ENCODE peak calls at places on chromosomes 5 and 9, in five cellular contexts. D is IMR-90, Z is H1, T is mesendoderm, W is neuronal stem cell. C is an unnamed sample.

GRCh38 chr5:14110196-14110595 is 32.9 kb upstream of the TRIO start:
- DNase-seq in T (no peak), W (no peak), Z (no peak), D (peak), C (no peak)

GRCh38 chr9:15264918-15265317 is 42.1 kb downstream of the TTC39B start:
- DNase-seq in Z (no peak), D (no peak), W (no peak), T (no peak), C (no peak)

GRCh38 chr9:127005770-127006314 is 91.3 kb downstream of the RALGPS1 start:
- DNase-seq in T (no peak), D (no peak), Z (no peak), W (no peak), C (no peak)

GRCh38 chr5:115583474-115583873 is 18.8 kb downstream of the TICAM2 start:
- DNase-seq in D (peak), Z (no peak), W (no peak), T (no peak), C (peak)

GRCh38 chr5:107919969-107920368 is 249.2 kb upstream of the EFNA5 start:
- DNase-seq in D (no peak), T (no peak), W (no peak), Z (no peak), C (no peak)

GRCh38 chr9:127344373-127344995 is 52.5 kb upstream of the SLC2A8 start:
- DNase-seq in D (peak), T (peak), Z (no peak), W (no peak), C (peak)

GRCh38 chr5:32501071-32501470 is 56.5 kb upstream of the ZFR start:
- DNase-seq in W (no peak), D (no peak), T (no peak), Z (no peak), C (no peak)

GRCh38 chr9:76180541-76180940 is 213.7 kb downstream of the RFK start:
- DNase-seq in T (peak), D (peak), Z (no peak), W (no peak), C (peak)

GRCh38 chr5:34538026-34538672 is 118.0 kb upstream of the RAI14 start:
- DNase-seq in T (peak), D (peak), Z (no peak), W (no peak), C (peak)

GRCh38 chr5:149765932-149766331 is 35.8 kb downstream of the PPARGC1B start:
- DNase-seq in Z (no peak), W (no peak), D (no peak), T (peak), C (no peak)

GRCh38 chr9:68706579-68707201 is 1.6 kb downstream of the PIP5K1B start:
- DNase-seq in W (no peak), Z (no peak), T (peak), D (no peak), C (no peak)

GRCh38 chr9:17398351-17398750 is 180.5 kb upstream of the SH3GL2 start:
- DNase-seq in W (no peak), Z (no peak), T (peak), D (peak), C (peak)

GRCh38 chr9:95459218-95459617 is 57.6 kb downstream of the PTCH1 start:
- DNase-seq in D (no peak), T (peak), Z (no peak), W (no peak), C (peak)

GRCh38 chr9:129036241-129036922 is at the start of gene MIGA2:
- DNase-seq in D (peak), Z (peak), T (peak), W (peak), C (peak)

GRCh38 chr9:129040113-129040643 is 3.8 kb downstream of the MIGA2 start:
- DNase-seq in W (no peak), D (no peak), Z (no peak), T (no peak), C (no peak)

GRCh38 chr9:129036923-129037766 is 719 bp downstream of the MIGA2 start:
- DNase-seq in Z (no peak), W (no peak), T (no peak), D (no peak), C (no peak)

GRCh38 chr9:129037767-129038098 is 1.3 kb downstream of the MIGA2 start:
- DNase-seq in T (no peak), W (no peak), Z (no peak), D (peak), C (peak)

DNA sequence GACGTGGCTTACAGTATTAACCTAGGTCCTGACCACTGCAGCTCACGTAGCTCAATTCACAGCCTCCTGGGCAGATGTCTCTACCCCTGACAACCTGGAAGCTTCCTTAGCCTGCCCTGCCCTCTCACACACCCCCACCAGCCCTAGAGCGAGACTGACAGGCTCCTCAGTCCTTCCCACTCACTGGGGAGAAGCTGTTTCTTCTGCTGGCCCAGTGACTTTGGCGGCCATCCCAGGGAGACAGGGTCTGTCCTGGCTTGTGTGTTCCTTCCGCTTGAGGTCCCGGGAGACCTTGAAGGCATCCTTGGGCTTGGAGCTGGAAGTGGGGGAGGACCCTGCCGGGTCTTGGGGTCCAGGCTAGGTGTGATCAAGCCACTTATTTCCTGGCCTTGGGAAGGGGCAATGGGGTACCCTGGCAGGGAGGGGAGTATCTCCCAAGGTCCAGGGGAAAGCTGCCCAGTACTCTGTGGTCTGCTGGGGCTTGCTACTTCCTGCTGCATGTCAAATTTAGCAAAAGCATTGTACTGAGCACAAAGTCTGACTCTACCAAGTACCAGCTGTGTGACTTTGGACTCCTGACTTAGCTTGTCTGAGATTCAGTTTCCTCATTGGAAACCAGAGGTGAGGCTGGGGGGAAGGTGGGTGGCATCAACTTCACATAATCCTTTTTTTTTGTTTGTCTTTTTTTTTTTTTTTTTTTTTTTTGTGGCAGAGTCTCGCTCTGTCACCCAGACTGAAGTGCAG is 1.9 kb downstream of the MIGA2 start:
- DNase-seq in D (no peak), W (no peak), T (no peak), Z (no peak), C (no peak)
- H3K4me3 ChIP-seq in D (no peak), W (no peak), T (no peak), Z (no peak), C (no peak)

GRCh38 chr9:83979812-83980394 is at the start of gene HNRNPK:
- DNase-seq in Z (peak), T (peak), W (peak), D (peak), C (peak)
- H2BK15ac ChIP-seq in Z (no peak), T (no peak), W (peak), D (peak), C (peak)

DNA sequence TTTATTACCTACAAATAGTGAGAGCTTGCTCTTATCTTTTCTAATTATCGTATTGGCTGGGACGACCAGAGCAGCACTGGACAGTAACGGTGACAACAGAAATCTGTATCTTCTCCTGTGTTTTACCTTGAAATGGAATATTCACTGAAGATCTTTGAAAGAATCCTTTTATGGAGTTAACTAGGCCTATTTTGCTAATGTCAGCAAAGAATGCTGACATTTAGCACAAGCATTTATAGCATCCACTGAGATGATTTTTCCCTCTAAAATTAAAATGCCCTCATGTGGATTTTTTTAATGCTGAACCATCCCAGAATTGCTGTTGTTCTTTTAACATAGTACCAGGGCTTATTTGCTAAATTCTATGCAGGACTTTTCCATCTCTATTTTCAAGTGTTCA is 59.4 kb downstream of the ROR2 start:
- DNase-seq in D (no peak), Z (no peak), W (no peak), T (no peak), C (no peak)
- H3K27ac ChIP-seq in D (no peak), Z (no peak), W (no peak), T (no peak), C (no peak)

DNA sequence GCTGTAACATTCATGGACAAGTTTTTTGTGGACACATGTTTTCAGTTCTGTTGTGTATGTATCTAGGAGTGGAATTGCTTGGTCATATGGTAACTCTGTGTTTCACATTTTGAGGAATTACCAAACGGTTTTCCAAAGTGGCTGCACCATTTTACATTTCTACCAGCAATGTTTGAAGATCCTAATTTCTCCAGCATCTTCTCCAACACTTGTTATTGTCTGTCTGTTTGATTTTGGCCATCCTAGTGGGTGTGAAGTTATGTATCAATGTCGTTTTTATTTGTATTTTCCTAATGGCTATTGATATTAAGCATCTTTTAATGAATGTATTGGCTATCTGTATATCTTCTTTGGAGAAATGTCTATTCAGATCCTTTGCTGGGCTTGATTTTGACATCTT is 6.9 kb downstream of the TMEFF1 start:
- DNase-seq in D (no peak), W (no peak), Z (no peak), T (no peak), C (no peak)
- H3K4me3 ChIP-seq in D (no peak), W (no peak), Z (no peak), T (no peak), C (no peak)

GRCh38 chr9:135978650-135979461 is 17.7 kb upstream of the UBAC1 start:
- DNase-seq in T (no peak), D (no peak), Z (no peak), W (no peak), C (no peak)
- H2BK15ac ChIP-seq in T (no peak), D (no peak), Z (no peak), W (peak), C (peak)

DNA sequence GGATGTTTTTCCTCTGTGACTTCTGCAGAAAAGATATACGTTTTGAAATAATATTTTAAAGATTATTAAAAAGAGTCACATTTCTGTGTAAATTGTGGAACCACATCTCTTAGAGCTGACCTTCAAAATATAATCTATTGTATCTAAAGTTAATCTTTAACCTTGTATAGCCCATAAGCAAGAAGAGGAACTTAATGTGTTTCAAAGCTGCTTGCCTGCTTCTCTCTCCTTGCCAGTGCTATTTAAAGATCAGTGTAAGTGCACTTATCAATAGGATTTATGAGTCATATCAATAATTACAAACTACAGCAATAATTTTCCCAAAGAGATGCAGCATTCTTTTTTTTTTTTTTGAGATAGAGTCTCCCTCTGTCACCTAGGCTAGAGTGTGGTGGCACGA is 29.4 kb upstream of the GDA start:
- DNase-seq in D (no peak), Z (no peak), T (no peak), W (no peak), C (no peak)
- H3K27ac ChIP-seq in D (no peak), Z (no peak), T (no peak), W (no peak), C (no peak)

C was measured in mesenchymal stem cell.